ENCODE peak calls at places on chromosomes 5 and 9, in nine cellular contexts. U is SK-N-SH; Y is cardiac muscle cell; X is OCI-LY7; W is mesenchymal stem cell; A is pancreas; F is SJSA1; K is CD8-positive, alpha-beta T cell; I is naive thymus-derived CD4-positive, alpha-beta T cell. B is an unnamed sample.

GRCh38 chr5:72107874-72108199 is 562 bp downstream of the MAP1B start:
- DNase-seq in U (no peak), Y (peak; percentile 43), X (no peak), W (peak; percentile 54), A (peak; percentile 8), F (peak; percentile 49), K (no peak), I (no peak), B (no peak)

GRCh38 chr5:148176480-148176879 is 8.1 kb downstream of the SPINK14 start:
- DNase-seq in U (no peak), Y (no peak), X (no peak), W (no peak), A (no peak), F (no peak), K (no peak), I (no peak), B (no peak)

GRCh38 chr9:115989816-115990215 is 163.8 kb upstream of the PAPPA start:
- DNase-seq in U (no peak), Y (no peak), X (no peak), W (no peak), A (no peak), F (no peak), K (no peak), I (no peak), B (no peak)

GRCh38 chr5:96978812-96979449 is 43.1 kb downstream of the LNPEP start:
- DNase-seq in U (no peak), Y (no peak), X (no peak), W (peak; percentile 63), A (no peak), F (peak; percentile 60), K (no peak), I (no peak), B (no peak)

GRCh38 chr9:74653437-74654080 is 156.4 kb downstream of the RORB start:
- DNase-seq in U (no peak), Y (peak; percentile 44), X (no peak), W (no peak), A (no peak), F (no peak), K (no peak), I (no peak), B (no peak)

GRCh38 chr5:133995903-133996563 is 8.7 kb downstream of the VDAC1 start:
- DNase-seq in U (peak; percentile 31), Y (no peak), X (no peak), W (no peak), A (peak; percentile 39), F (no peak), K (no peak), I (no peak), B (no peak)

GRCh38 chr9:134204991-134205578 is 40.7 kb upstream of the RNU6ATAC start:
- DNase-seq in U (no peak), Y (no peak), X (no peak), W (peak; percentile 45), A (no peak), F (no peak), K (no peak), I (no peak), B (peak; percentile 24)

GRCh38 chr9:82650368-82650767 is 412.6 kb downstream of the RASEF start:
- DNase-seq in U (no peak), Y (no peak), X (no peak), W (no peak), A (no peak), F (no peak), K (no peak), I (no peak), B (no peak)

GRCh38 chr5:88877826-88878225 is 5.2 kb downstream of the MEF2C start:
- DNase-seq in U (no peak), Y (no peak), X (no peak), W (no peak), A (no peak), F (no peak), K (no peak), I (no peak), B (no peak)

GRCh38 chr9:137317021-137317978 is 15.2 kb upstream of the NRARP start:
- DNase-seq in U (peak; percentile 39), Y (peak; percentile 0), X (no peak), W (no peak), A (peak; percentile 28), F (no peak), K (no peak), I (no peak), B (no peak)

DNA sequence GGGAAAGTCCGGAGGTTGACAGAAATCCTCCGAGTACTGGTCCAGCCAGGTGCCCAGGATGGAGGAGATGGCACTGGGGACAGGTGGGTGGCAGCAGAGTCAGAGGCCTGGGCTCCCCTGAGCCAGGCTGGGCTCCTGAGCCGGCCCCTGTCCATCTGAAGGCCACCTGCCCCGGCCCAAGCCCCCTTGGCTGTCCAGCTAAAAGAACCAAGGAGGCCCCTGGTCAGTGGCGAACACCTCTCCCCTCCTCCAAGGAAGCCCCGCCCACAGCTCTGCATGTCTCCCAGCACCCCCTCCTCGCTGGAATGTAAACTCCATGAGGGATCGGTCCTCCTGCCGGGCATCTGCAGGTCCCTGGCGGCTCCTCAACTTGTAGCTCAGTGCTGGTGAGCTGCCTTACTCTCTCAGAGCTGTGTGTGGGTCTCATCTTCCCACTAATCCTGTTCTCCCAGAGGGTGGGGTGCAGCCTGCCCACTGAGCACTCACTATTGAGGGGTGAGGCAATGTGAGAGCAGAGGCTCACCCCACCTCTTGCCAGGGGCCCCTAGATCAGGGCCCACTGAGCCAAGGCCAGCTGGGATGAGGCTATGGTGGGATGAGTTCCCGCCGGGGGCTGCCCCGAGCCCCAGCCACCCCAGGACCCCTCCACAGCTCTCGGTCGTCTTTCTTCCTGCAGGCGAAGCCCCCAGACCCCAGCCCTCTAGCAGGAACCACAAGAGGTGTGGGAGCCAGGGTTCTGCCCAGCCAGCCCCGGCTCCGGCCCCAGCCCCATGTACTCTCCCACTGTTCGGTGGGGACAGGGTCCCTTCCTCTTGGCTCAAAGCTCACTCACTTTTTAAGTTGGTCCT is 12.0 kb downstream of the RALGDS start:
- DNase-seq in U (no peak), Y (no peak), X (no peak), W (no peak), A (no peak), F (no peak), K (no peak), I (no peak), B (peak; percentile 33)
- H3K27ac ChIP-seq in U (no peak overlapping the region), Y (no peak overlapping the region), X (no peak overlapping the region), W (no peak overlapping the region), A (no peak overlapping the region), F (no peak overlapping the region), K (no peak overlapping the region), I (no peak overlapping the region), B (no peak overlapping the region)

GRCh38 chr9:127904888-127905728 is 5.7 kb upstream of the ST6GALNAC6 start:
- DNase-seq in U (no peak), Y (no peak), X (peak; percentile 71), W (no peak), A (peak; percentile 14), F (no peak), K (peak; percentile 73), I (peak; percentile 60), B (peak; percentile 29)

GRCh38 chr9:127904518-127904887 is 5.1 kb upstream of the ST6GALNAC6 start:
- DNase-seq in U (peak; percentile 39), Y (peak; percentile 77), X (no peak), W (no peak), A (peak; percentile 62), F (no peak), K (no peak), I (no peak), B (no peak)

GRCh38 chr9:127903557-127904475 is 4.4 kb upstream of the ST6GALNAC6 start:
- DNase-seq in U (no peak), Y (peak; percentile 80), X (peak; percentile 91), W (peak; percentile 51), A (peak; percentile 41), F (peak; percentile 99), K (peak; percentile 79), I (no peak), B (peak; percentile 91)

GRCh38 chr9:127907867-127908659 is 8.7 kb upstream of the ST6GALNAC6 start:
- DNase-seq in U (no peak), Y (no peak), X (no peak), W (no peak), A (no peak), F (no peak), K (no peak), I (no peak), B (no peak)

DNA sequence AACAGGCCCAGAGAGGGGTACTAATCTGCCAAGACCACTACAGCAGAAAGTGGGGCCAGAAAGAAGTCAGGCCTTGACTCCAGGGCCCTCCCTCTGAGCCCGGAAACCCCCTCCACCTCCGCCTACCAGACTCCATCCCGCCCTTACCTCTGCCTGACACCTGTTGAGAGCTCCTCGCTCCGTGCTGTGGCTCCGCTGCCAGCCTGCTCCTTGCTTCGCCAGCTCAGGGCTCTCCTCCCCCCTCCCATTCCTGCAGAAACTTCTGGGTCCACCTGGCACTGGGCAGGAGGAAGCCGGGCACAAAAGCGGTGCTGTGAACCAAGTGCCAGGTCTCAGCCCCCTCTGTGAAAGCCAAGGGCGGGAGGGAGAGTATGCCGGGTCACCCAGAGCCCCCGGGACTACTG is 6.4 kb upstream of the ST6GALNAC6 start:
- DNase-seq in U (no peak), Y (no peak), X (peak; percentile 77), W (no peak), A (peak; percentile 32), F (no peak), K (peak; percentile 74), I (peak; percentile 74), B (peak; percentile 26)
- H3K4me1 ChIP-seq in U (peaks cover 15% of the 10 kb centered on the region), Y (peaks cover 18% of the 10 kb centered on the region), X (peaks cover 72% of the 10 kb centered on the region), W (peaks cover 26% of the 10 kb centered on the region), A (peaks cover 8% of the 10 kb centered on the region), F (peaks cover 60% of the 10 kb centered on the region), K (peaks cover 46% of the 10 kb centered on the region), I (peaks cover 30% of the 10 kb centered on the region), B (peaks cover 44% of the 10 kb centered on the region)

GRCh38 chr5:176947847-176948246 is 48.7 kb upstream of the HK3 start:
- DNase-seq in U (no peak), Y (no peak), X (no peak), W (peak; percentile 40), A (no peak), F (no peak), K (no peak), I (no peak), B (no peak)

GRCh38 chr5:176948458-176948857 is 49.3 kb upstream of the HK3 start:
- DNase-seq in U (no peak), Y (no peak), X (no peak), W (peak; percentile 56), A (no peak), F (no peak), K (no peak), I (no peak), B (no peak)

GRCh38 chr5:176943816-176944215 is 44.7 kb upstream of the HK3 start:
- DNase-seq in U (no peak), Y (no peak), X (no peak), W (no peak), A (no peak), F (no peak), K (no peak), I (no peak), B (no peak)

GRCh38 chr5:176938472-176938871 is 39.3 kb upstream of the HK3 start:
- DNase-seq in U (no peak), Y (no peak), X (no peak), W (no peak), A (no peak), F (no peak), K (no peak), I (no peak), B (no peak)

GRCh38 chr5:176944276-176944675 is 45.1 kb upstream of the HK3 start:
- DNase-seq in U (no peak), Y (no peak), X (no peak), W (no peak), A (no peak), F (no peak), K (no peak), I (no peak), B (no peak)
- H3K36me3 ChIP-seq in U (peaks cover 63% of the 10 kb centered on the region), Y (peaks cover 11% of the 10 kb centered on the region), X (peaks cover 94% of the 10 kb centered on the region), W (peaks cover 85% of the 10 kb centered on the region), A (peaks cover 39% of the 10 kb centered on the region), F (peaks cover 74% of the 10 kb centered on the region), K (peaks cover 34% of the 10 kb centered on the region), I (peaks cover 66% of the 10 kb centered on the region), B (peaks cover 92% of the 10 kb centered on the region)

GRCh38 chr5:7856855-7857254 is 5.9 kb upstream of the CFAP90 start:
- DNase-seq in U (peak; percentile 65), Y (peak; percentile 70), X (peak; percentile 24), W (peak; percentile 34), A (peak; percentile 46), F (no peak), K (no peak), I (no peak), B (peak; percentile 8)
- H3K27ac ChIP-seq in U (no peak overlapping the region), Y (no peak overlapping the region), X (no peak overlapping the region), W (no peak overlapping the region), A (no peak overlapping the region), F (no peak overlapping the region), K (no peak overlapping the region), I (no peak overlapping the region), B (no peak overlapping the region)

B was measured in heart left ventricle.